ENCODE peak calls at places on chromosomes 4 and X, in five cellular contexts. V is activated CD8-positive, alpha-beta memory T cell treated with anti-CD3 and anti-CD28 coated beads for 48 hours; Z is adrenal gland; E is OCI-LY7; R is heart right ventricle. G is an unnamed sample.

GRCh38 chrX:7270018-7270417 is 122.1 kb upstream of the PUDP start:
- DNase-seq in V (no peak), Z (no peak), E (no peak), R (no peak), G (no peak)

GRCh38 chr4:39044947-39045734 is 12.9 kb upstream of the TMEM156 start:
- DNase-seq in V (no peak), Z (peak; percentile 45), E (peak; percentile 63), R (peak; percentile 38), G (peak; percentile 56)

GRCh38 chrX:149830192-149830873 is 48.6 kb downstream of the MAGEA9 start:
- DNase-seq in V (no peak), Z (no peak), E (no peak), R (no peak), G (no peak)

GRCh38 chr4:27005512-27006246 is 145.0 kb downstream of the STIM2 start:
- DNase-seq in V (no peak), Z (no peak), E (no peak), R (no peak), G (no peak)

GRCh38 chr4:53150631-53151488 is 215.0 kb downstream of the SCFD2 start:
- DNase-seq in V (no peak), Z (no peak), E (no peak), R (no peak), G (no peak)

GRCh38 chr4:79442422-79442821 is 34.4 kb upstream of the GK2 start:
- DNase-seq in V (no peak), Z (no peak), E (no peak), R (no peak), G (no peak)

GRCh38 chr4:139750099-139750498 is 84.5 kb downstream of the MGST2 start:
- DNase-seq in V (no peak), Z (no peak), E (no peak), R (no peak), G (no peak)

GRCh38 chr4:39486221-39486804 is 27.5 kb downstream of the LIAS start:
- DNase-seq in V (no peak), Z (no peak), E (no peak), R (no peak), G (no peak)

GRCh38 chr4:153572609-153573008 is 106.4 kb downstream of the TMEM131L start:
- DNase-seq in V (no peak), Z (no peak), E (no peak), R (no peak), G (no peak)

GRCh38 chr4:57243071-57243470 is 132.9 kb upstream of the IGFBP7 start:
- DNase-seq in V (no peak), Z (no peak), E (no peak), R (no peak), G (no peak)

GRCh38 chrX:19030805-19031204 is 46.9 kb upstream of the PHKA2 start:
- DNase-seq in V (no peak), Z (no peak), E (no peak), R (no peak), G (no peak)

GRCh38 chr4:3522326-3522640 is 9.9 kb downstream of the LRPAP1 start:
- DNase-seq in V (no peak), Z (no peak), E (no peak), R (no peak), G (no peak)

GRCh38 chr4:143411527-143412480 is 75.1 kb downstream of the GAB1 start:
- DNase-seq in V (no peak), Z (peak; percentile 44), E (peak; percentile 39), R (no peak), G (no peak)

GRCh38 chr4:137597751-137598493 is 65.6 kb upstream of the PCDH18 start:
- DNase-seq in V (no peak), Z (no peak), E (no peak), R (no peak), G (no peak)

GRCh38 chr4:122827258-122827887 is 742 bp downstream of the FGF2 start:
- DNase-seq in V (peak; percentile 7), Z (no peak), E (peak; percentile 1), R (peak; percentile 60), G (peak; percentile 68)

GRCh38 chr4:128600410-128600809 is 209.1 kb upstream of the JADE1 start:
- DNase-seq in V (no peak), Z (peak; percentile 43), E (no peak), R (peak; percentile 26), G (no peak)

GRCh38 chr4:37762294-37763163 is 64.0 kb upstream of the PGM2 start:
- DNase-seq in V (no peak), Z (no peak), E (peak; percentile 35), R (no peak), G (peak; percentile 24)

GRCh38 chr4:122010610-122011009 is 58.8 kb upstream of the TRPC3 start:
- DNase-seq in V (no peak), Z (no peak), E (no peak), R (no peak), G (no peak)

GRCh38 chr4:836781-837301 is 10.9 kb upstream of the CPLX1 start:
- DNase-seq in V (no peak), Z (peak; percentile 91), E (no peak), R (no peak), G (no peak)

GRCh38 chr4:65467280-65467679 is 203.0 kb downstream of the EPHA5 start:
- DNase-seq in V (no peak), Z (no peak), E (no peak), R (no peak), G (no peak)

GRCh38 chrX:150310881-150311280 is 52.2 kb upstream of the MAMLD1 start:
- DNase-seq in V (no peak), Z (no peak), E (no peak), R (no peak), G (no peak)

GRCh38 chrX:13906103-13906502 is 89.2 kb upstream of the GPM6B start:
- DNase-seq in V (no peak), Z (no peak), E (no peak), R (no peak), G (no peak)

GRCh38 chr4:53748328-53748772 is 157.1 kb upstream of the LNX1 start:
- DNase-seq in V (no peak), Z (no peak), E (peak; percentile 99), R (no peak), G (peak; percentile 78)

GRCh38 chr4:70901607-70901983 is 574 bp upstream of the MOB1B start:
- DNase-seq in V (no peak), Z (no peak), E (peak; percentile 19), R (no peak), G (no peak)

GRCh38 chr4:138367942-138368341 is 125.8 kb upstream of the SLC7A11 start:
- DNase-seq in V (no peak), Z (no peak), E (no peak), R (no peak), G (no peak)

GRCh38 chr4:168723569-168723968 is 226.7 kb downstream of the PALLD start:
- DNase-seq in V (no peak), Z (no peak), E (no peak), R (no peak), G (no peak)

GRCh38 chr4:95431678-95432077 is 117.1 kb downstream of the UNC5C start:
- DNase-seq in V (no peak), Z (no peak), E (no peak), R (no peak), G (no peak)

GRCh38 chr4:158253350-158253980 is 43.2 kb downstream of the TMEM144 start:
- DNase-seq in V (no peak), Z (peak; percentile 52), E (peak; percentile 65), R (no peak), G (peak; percentile 16)

GRCh38 chrX:10235851-10236250 is 79.1 kb downstream of the CLCN4 start:
- DNase-seq in V (no peak), Z (no peak), E (no peak), R (no peak), G (no peak)

GRCh38 chrX:7689791-7690412 is 153.1 kb upstream of the VCX start:
- DNase-seq in V (no peak), Z (no peak), E (no peak), R (no peak), G (no peak)

GRCh38 chr4:73127839-73128448 is 58.4 kb upstream of the COX18 start:
- DNase-seq in V (no peak), Z (peak; percentile 21), E (peak; percentile 28), R (no peak), G (peak; percentile 8)

GRCh38 chr4:139633661-139634060 is 32.0 kb upstream of the MGST2 start:
- DNase-seq in V (no peak), Z (peak; percentile 36), E (no peak), R (peak; percentile 26), G (no peak)

GRCh38 chr4:182925298-182925738 is 8.1 kb upstream of the DCTD start:
- DNase-seq in V (peak; percentile 18), Z (peak; percentile 87), E (peak; percentile 86), R (peak; percentile 59), G (peak; percentile 25)

GRCh38 chr4:138510053-138510452 is 267.9 kb upstream of the SLC7A11 start:
- DNase-seq in V (no peak), Z (no peak), E (no peak), R (no peak), G (no peak)

GRCh38 chr4:81217794-81218193 is 2.8 kb upstream of the PRKG2 start:
- DNase-seq in V (no peak), Z (no peak), E (no peak), R (no peak), G (no peak)